ENCODE peak calls at places on chromosomes 3 and 15, in four cellular contexts. F, G, E and L are unnamed samples. For H3K4me1, the result is how much of the 10 kb centered on the place peaks cover.

GRCh38 chr3:190886945-190887344 is 24.5 kb upstream of the GMNC start:
- DNase-seq in E (peak), G (no peak), F (no peak), L (no peak)

GRCh38 chr3:18393906-18394305 is 31.2 kb downstream of the SATB1 start:
- DNase-seq in F (no peak), E (no peak), G (peak), L (no peak)

GRCh38 chr3:152197937-152198336 is 70.8 kb upstream of the MBNL1 start:
- DNase-seq in F (no peak), E (no peak), G (no peak), L (no peak)

GRCh38 chr3:12508316-12508715 is 24.0 kb downstream of the TSEN2 start:
- DNase-seq in F (no peak), G (peak), E (peak), L (no peak)

GRCh38 chr3:53457068-53457467 is 37.3 kb upstream of the CACNA1D start:
- DNase-seq in F (no peak), G (no peak), E (no peak), L (no peak)

GRCh38 chr3:42032693-42033349 is 58.3 kb upstream of the TRAK1 start:
- DNase-seq in G (peak), E (peak), F (peak), L (no peak)

GRCh38 chr15:51982013-51982769 is 10.6 kb upstream of the LEO1 start:
- DNase-seq in G (peak), E (peak), F (peak), L (peak)

GRCh38 chr3:105868450-105868744 is 415 bp downstream of the CBLB start:
- DNase-seq in F (peak), G (peak), E (peak), L (no peak)

GRCh38 chr15:86647810-86648440 is 568.3 kb downstream of the AGBL1 start:
- DNase-seq in F (no peak), E (no peak), G (no peak), L (no peak)

GRCh38 chr15:78550815-78551214 is 10.6 kb downstream of the PSMA4 start:
- DNase-seq in F (no peak), G (no peak), E (no peak), L (no peak)

GRCh38 chr3:59699648-59700320 is 650.0 kb upstream of the CFAP20DC start:
- DNase-seq in E (no peak), F (no peak), G (no peak), L (no peak)

GRCh38 chr3:196631655-196632032 is 7.8 kb upstream of the NRROS start:
- DNase-seq in G (peak), E (no peak), F (no peak), L (no peak)

GRCh38 chr3:140022061-140022781 is 87.2 kb downstream of the CLSTN2 start:
- DNase-seq in G (no peak), F (peak), E (no peak), L (no peak)

GRCh38 chr3:11197471-11197870 is 43.2 kb downstream of the HRH1 start:
- DNase-seq in G (peak), F (no peak), E (peak), L (no peak)

GRCh38 chr15:79593119-79593869 is 161.2 kb downstream of the MINAR1 start:
- DNase-seq in G (peak), F (no peak), E (peak), L (no peak)

GRCh38 chr3:31066999-31067398 is 172.5 kb upstream of the GADL1 start:
- DNase-seq in G (peak), E (peak), F (peak), L (no peak)

GRCh38 chr15:40941528-40942336 is 11.5 kb upstream of the CHAC1 start:
- DNase-seq in E (peak), G (peak), F (peak), L (no peak)

GRCh38 chr15:59867436-59867835 is 136.7 kb upstream of the FOXB1 start:
- DNase-seq in G (no peak), E (no peak), F (peak), L (no peak)

GRCh38 chr3:16203031-16203430 is 28.6 kb downstream of the GALNT15 start:
- DNase-seq in G (peak), F (no peak), E (no peak), L (no peak)

GRCh38 chr3:189277711-189278110 is 105.9 kb downstream of the TPRG1 start:
- DNase-seq in F (no peak), E (no peak), G (peak), L (no peak)

GRCh38 chr3:98577178-98577895 is 16.1 kb downstream of the CPOX start:
- DNase-seq in E (no peak), G (peak), F (no peak), L (no peak)

GRCh38 chr15:57668074-57668473 is 38.4 kb upstream of the POLR2M start:
- DNase-seq in G (no peak), F (no peak), E (no peak), L (no peak)

GRCh38 chr15:80199366-80199765 is 46.6 kb downstream of the FAH start:
- DNase-seq in G (no peak), E (no peak), F (no peak), L (no peak)

GRCh38 chr15:87722941-87723691 is 533.4 kb downstream of the NTRK3 start:
- DNase-seq in E (no peak), G (no peak), F (peak), L (no peak)

GRCh38 chr15:34693053-34693744 is 61.6 kb downstream of the GJD2 start:
- DNase-seq in F (no peak), E (no peak), G (peak), L (no peak)

GRCh38 chr3:3296858-3297430 is 117.5 kb upstream of the CRBN start:
- DNase-seq in F (no peak), G (no peak), E (no peak), L (no peak)

GRCh38 chr15:70182858-70183695 is 85.4 kb upstream of the TLE3 start:
- DNase-seq in F (no peak), E (no peak), G (no peak), L (no peak)

GRCh38 chr3:121730940-121731687 is 18.4 kb downstream of the GOLGB1 start:
- DNase-seq in F (no peak), E (no peak), G (no peak), L (no peak)

GRCh38 chr3:61532739-61533500 is 28.5 kb upstream of the PTPRG start:
- DNase-seq in E (no peak), F (no peak), G (no peak), L (no peak)

GRCh38 chr3:104908761-104909160 is 457.9 kb upstream of the ALCAM start:
- DNase-seq in G (peak), F (no peak), E (no peak), L (no peak)

GRCh38 chr3:149657796-149658443 is at the start of gene WWTR1:
- DNase-seq in F (peak), E (peak), G (peak), L (peak)
- TF ChIP-seq EZH2phosphoT487 in F (no peak), E (no peak), G (no peak), L (no peak)

GRCh38 chr3:177611781-177612389 is 414.6 kb upstream of the TBL1XR1 start:
- DNase-seq in E (no peak), F (no peak), G (no peak), L (no peak)
- H3K4me1 ChIP-seq in E (under half), F (under half), G (under half), L (under half)

GRCh38 chr3:148106062-148106461 is 591.6 kb upstream of the AGTR1 start:
- DNase-seq in E (no peak), G (no peak), F (no peak), L (no peak)
- TF ChIP-seq EZH2phosphoT487 in E (no peak), G (no peak), F (no peak), L (no peak)

GRCh38 chr15:68798695-68799094 is 22.0 kb downstream of the ANP32A start:
- DNase-seq in G (no peak), E (no peak), F (no peak), L (no peak)
- H3K4me1 ChIP-seq in G (under half), E (under half), F (under half), L (under half)

GRCh38 chr15:45719490-45719889 is 84.7 kb downstream of the SQOR start:
- DNase-seq in E (peak), F (no peak), G (no peak), L (no peak)

GRCh38 chr15:45715528-45715927 is 80.7 kb downstream of the SQOR start:
- DNase-seq in F (no peak), E (peak), G (peak), L (no peak)

GRCh38 chr15:45710657-45711056 is 75.8 kb downstream of the SQOR start:
- DNase-seq in G (no peak), F (no peak), E (peak), L (no peak)

GRCh38 chr15:45720183-45720582 is 85.4 kb downstream of the SQOR start:
- DNase-seq in E (no peak), F (no peak), G (no peak), L (no peak)

GRCh38 chr15:45714501-45715488 is 80.0 kb downstream of the SQOR start:
- DNase-seq in G (peak), E (peak), F (peak), L (peak)
- TF ChIP-seq EZH2phosphoT487 in G (no peak), E (no peak), F (no peak), L (no peak)

GRCh38 chr3:14601692-14602005 is 49.9 kb upstream of the CCDC174 start:
- DNase-seq in F (no peak), G (no peak), E (no peak), L (no peak)

GRCh38 chr3:14602804-14603644 is 48.5 kb upstream of the CCDC174 start:
- DNase-seq in F (peak), E (peak), G (peak), L (no peak)

GRCh38 chr3:14600856-14601610 is 50.5 kb upstream of the CCDC174 start:
- DNase-seq in F (no peak), G (no peak), E (no peak), L (no peak)

GRCh38 chr3:14600075-14600474 is 51.5 kb upstream of the CCDC174 start:
- DNase-seq in F (no peak), E (no peak), G (no peak), L (no peak)

DNA sequence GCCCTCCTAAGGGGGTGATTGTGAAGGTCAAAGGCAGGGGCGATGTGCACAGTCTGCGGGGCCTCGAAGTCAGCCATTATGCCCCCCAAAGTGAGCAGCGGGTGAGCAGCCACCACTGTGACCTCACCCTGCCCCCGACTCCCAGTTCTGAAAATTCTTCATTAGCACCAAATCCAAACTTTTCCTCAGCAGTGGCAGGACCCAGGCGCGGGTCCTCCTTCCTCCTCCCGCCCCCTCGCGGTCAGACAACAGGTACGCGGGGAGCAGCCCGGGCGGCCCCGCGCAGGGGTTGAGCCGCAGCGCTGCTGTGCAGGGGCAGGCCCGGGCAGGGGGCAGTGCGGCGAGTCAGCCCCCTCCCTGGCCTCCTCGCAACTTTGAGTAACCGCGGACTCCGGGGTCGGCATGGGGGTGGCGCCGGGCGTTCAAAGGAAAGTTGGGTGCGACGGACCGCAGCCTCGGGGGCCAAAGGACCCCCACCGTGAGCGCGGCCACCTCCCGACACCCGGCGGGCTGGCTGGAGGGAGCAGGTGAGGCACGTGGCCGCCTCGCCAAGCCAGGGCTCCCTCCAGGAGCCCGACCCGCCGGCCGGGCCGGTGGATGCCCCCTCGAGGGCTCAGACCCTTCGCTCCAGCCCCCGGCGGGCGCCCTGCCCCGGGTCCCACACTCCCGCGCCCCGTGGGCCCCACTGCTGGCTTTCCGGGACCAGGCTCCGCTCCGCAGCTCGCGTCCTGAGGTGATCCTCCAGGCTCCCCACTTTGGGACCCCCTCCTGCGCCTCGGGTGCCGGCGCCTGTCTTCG is 49.4 kb upstream of the CCDC174 start:
- DNase-seq in E (peak), F (peak), G (no peak), L (no peak)
- H3K4me1 ChIP-seq in E (under half), F (under half), G (under half), L (under half)

DNA sequence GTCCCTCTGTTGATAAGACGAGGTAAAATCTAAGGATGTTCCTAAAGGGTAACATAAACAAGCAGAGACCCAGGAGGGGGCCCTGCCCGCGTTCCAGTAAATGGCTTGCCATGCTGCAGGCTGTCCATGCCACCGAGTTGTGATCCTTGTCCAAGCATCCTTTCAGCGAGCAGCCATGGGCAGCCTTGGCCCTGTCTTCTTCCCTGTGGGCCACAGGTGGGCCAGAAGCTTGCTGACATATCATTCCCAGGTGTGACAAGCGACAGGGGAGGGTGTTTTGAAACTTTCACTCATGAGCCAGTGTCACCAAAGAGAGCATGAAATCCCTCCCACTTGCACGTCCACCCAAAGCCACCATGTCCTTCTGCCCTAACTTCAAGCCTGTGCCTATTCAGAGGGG is 53.7 kb downstream of the PCSK6 start:
- DNase-seq in G (no peak), F (no peak), E (no peak), L (no peak)
- TF ChIP-seq EZH2phosphoT487 in G (no peak), F (no peak), E (no peak), L (no peak)

GRCh38 chr3:168622795-168623194 is 527.1 kb upstream of the GOLIM4 start:
- DNase-seq in F (no peak), E (peak), G (no peak), L (no peak)
- H3K4me1 ChIP-seq in F (under half), E (under half), G (under half), L (under half)

DNA sequence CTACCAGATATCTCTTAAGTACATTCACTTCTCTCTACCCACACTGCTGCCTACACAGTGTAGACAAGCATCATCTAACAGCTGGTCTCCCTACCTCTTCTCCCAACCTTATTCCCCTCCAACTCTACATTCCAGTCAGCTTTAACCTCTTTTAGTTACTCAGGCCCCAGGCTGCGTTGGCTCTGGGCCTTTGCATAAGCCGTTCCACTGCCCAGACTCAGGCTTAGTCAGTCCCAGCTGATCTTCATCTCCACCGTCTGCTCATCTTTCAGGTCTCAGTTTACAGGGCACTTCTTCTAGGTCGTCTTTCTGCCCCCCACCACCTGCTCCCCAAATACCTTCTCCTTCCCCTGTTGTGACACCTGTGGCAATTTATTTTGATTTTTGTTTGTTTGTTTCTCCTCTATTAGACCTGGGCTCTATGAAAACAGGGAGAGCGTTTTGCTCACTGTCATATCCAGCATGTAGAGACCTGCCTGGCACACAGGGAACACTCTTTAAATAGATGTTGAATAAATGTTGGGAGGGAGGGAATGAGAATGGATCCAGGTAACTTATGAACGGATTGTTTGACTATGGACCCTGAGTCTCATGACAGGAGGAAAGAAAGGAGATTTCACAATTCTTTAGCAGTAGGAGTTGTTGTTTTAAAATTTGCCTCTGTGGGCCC is 11.1 kb downstream of the SLC27A2 start:
- DNase-seq in E (no peak), F (no peak), G (peak), L (no peak)
- TF ChIP-seq EZH2phosphoT487 in E (no peak), F (no peak), G (no peak), L (no peak)

GRCh38 chr3:185711255-185711870 is 113.5 kb downstream of the IGF2BP2 start:
- DNase-seq in F (no peak), E (no peak), G (peak), L (no peak)

GRCh38 chr3:185713015-185713414 is 111.8 kb downstream of the IGF2BP2 start:
- DNase-seq in G (no peak), F (no peak), E (peak), L (no peak)

GRCh38 chr3:185714085-185714484 is 110.8 kb downstream of the IGF2BP2 start:
- DNase-seq in G (no peak), E (no peak), F (no peak), L (no peak)

GRCh38 chr3:185715091-185715490 is 109.8 kb downstream of the IGF2BP2 start:
- DNase-seq in F (no peak), G (peak), E (peak), L (no peak)

GRCh38 chr3:185712337-185712736 is 112.5 kb downstream of the IGF2BP2 start:
- DNase-seq in G (peak), E (no peak), F (no peak), L (no peak)
- H3K4me1 ChIP-seq in G (half or more), E (under half), F (under half), L (under half)